ENCODE peak calls at places on chromosomes 4 and X, in eight cellular contexts. B is uterus, Y is stomach, C is upper lobe of left lung, M is Peyer's patch, P is ovary, I is esophagus muscularis mucosa, V is transverse colon. E is an unnamed sample.

GRCh38 chrX:53481093-53481492 is 46.9 kb upstream of the HSD17B10 start:
- DNase-seq in B (no peak), Y (peak; percentile 26), C (no peak), M (no peak), P (no peak), I (no peak), V (peak; percentile 19), E (no peak)

GRCh38 chr4:67549123-67549522 is 3.8 kb upstream of the CENPC start:
- DNase-seq in B (no peak), Y (no peak), C (no peak), M (no peak), P (no peak), I (no peak), V (no peak), E (no peak)

GRCh38 chr4:56818797-56819196 is 2.7 kb downstream of the SPINK2 start:
- DNase-seq in B (no peak), Y (no peak), C (no peak), M (no peak), P (no peak), I (no peak), V (no peak), E (no peak)

GRCh38 chrX:16765618-16766017 is 20.6 kb upstream of the TXLNG start:
- DNase-seq in B (no peak), Y (no peak), C (no peak), M (no peak), P (no peak), I (no peak), V (no peak), E (no peak)

GRCh38 chr4:121728066-121728465 is 31.3 kb upstream of the ANXA5 start:
- DNase-seq in B (no peak), Y (no peak), C (no peak), M (no peak), P (no peak), I (no peak), V (no peak), E (no peak)

GRCh38 chrX:115023139-115023538 is 5.7 kb upstream of the IL13RA2 start:
- DNase-seq in B (no peak), Y (no peak), C (no peak), M (peak; percentile 46), P (no peak), I (no peak), V (no peak), E (peak; percentile 5)

GRCh38 chr4:97074531-97074930 is 1068.7 kb downstream of the STPG2 start:
- DNase-seq in B (no peak), Y (no peak), C (no peak), M (no peak), P (no peak), I (no peak), V (no peak), E (no peak)

GRCh38 chr4:7139167-7139979 is 53.0 kb upstream of the SORCS2 start:
- DNase-seq in B (no peak), Y (no peak), C (no peak), M (no peak), P (no peak), I (no peak), V (no peak), E (no peak)

GRCh38 chrX:34053931-34054330 is 78.2 kb downstream of the FAM47A start:
- DNase-seq in B (no peak), Y (no peak), C (no peak), M (no peak), P (no peak), I (no peak), V (no peak), E (no peak)

GRCh38 chr4:88706574-88706973 is 8.9 kb upstream of the NAP1L5 start:
- DNase-seq in B (peak; percentile 32), Y (no peak), C (no peak), M (no peak), P (peak; percentile 36), I (no peak), V (no peak), E (peak; percentile 49)

GRCh38 chr4:23324291-23324690 is 565.6 kb downstream of the PPARGC1A start:
- DNase-seq in B (no peak), Y (no peak), C (no peak), M (no peak), P (no peak), I (no peak), V (no peak), E (no peak)

GRCh38 chr4:32003548-32003947 is 1283.4 kb downstream of the PCDH7 start:
- DNase-seq in B (no peak), Y (no peak), C (no peak), M (no peak), P (no peak), I (no peak), V (no peak), E (no peak)

GRCh38 chrX:15908891-15909290 is 54.3 kb upstream of the AP1S2 start:
- DNase-seq in B (no peak), Y (no peak), C (no peak), M (no peak), P (no peak), I (no peak), V (no peak), E (peak; percentile 6)

GRCh38 chr4:5566991-5567390 is 141.4 kb downstream of the EVC2 start:
- DNase-seq in B (no peak), Y (no peak), C (no peak), M (no peak), P (no peak), I (peak; percentile 87), V (no peak), E (no peak)

GRCh38 chrX:129360175-129360574 is 163.1 kb downstream of the SMARCA1 start:
- DNase-seq in B (no peak), Y (peak; percentile 37), C (peak; percentile 23), M (peak; percentile 76), P (no peak), I (no peak), V (peak; percentile 29), E (peak; percentile 6)

GRCh38 chr4:184355111-184355604 is 119.2 kb downstream of the IRF2 start:
- DNase-seq in B (no peak), Y (no peak), C (peak; percentile 67), M (no peak), P (no peak), I (no peak), V (no peak), E (no peak)

GRCh38 chr4:76208005-76208765 is 5.4 kb downstream of the SCARB2 start:
- DNase-seq in B (peak; percentile 73), Y (peak; percentile 74), C (peak; percentile 91), M (peak; percentile 88), P (peak; percentile 77), I (peak; percentile 94), V (peak; percentile 82), E (peak; percentile 81)
- H3K27ac ChIP-seq in B (peak overlapping the region; percentile 97), Y (peak overlapping the region; percentile 81), C (peak overlapping the region; percentile 92), M (peak overlapping the region; percentile 66), P (peak overlapping the region; percentile 79), I (peak overlapping the region; percentile 99), V (peak overlapping the region; percentile 98), E (peak overlapping the region; percentile 96)

GRCh38 chr4:106273831-106274230 is 42.2 kb downstream of the TBCK start:
- DNase-seq in B (no peak), Y (no peak), C (no peak), M (no peak), P (no peak), I (no peak), V (no peak), E (no peak)
- H3K4me3 ChIP-seq in B (no peak overlapping the region), Y (no peak overlapping the region), C (no peak overlapping the region), M (no peak overlapping the region), P (no peak overlapping the region), I (no peak overlapping the region), V (no peak overlapping the region), E (no peak overlapping the region)

DNA sequence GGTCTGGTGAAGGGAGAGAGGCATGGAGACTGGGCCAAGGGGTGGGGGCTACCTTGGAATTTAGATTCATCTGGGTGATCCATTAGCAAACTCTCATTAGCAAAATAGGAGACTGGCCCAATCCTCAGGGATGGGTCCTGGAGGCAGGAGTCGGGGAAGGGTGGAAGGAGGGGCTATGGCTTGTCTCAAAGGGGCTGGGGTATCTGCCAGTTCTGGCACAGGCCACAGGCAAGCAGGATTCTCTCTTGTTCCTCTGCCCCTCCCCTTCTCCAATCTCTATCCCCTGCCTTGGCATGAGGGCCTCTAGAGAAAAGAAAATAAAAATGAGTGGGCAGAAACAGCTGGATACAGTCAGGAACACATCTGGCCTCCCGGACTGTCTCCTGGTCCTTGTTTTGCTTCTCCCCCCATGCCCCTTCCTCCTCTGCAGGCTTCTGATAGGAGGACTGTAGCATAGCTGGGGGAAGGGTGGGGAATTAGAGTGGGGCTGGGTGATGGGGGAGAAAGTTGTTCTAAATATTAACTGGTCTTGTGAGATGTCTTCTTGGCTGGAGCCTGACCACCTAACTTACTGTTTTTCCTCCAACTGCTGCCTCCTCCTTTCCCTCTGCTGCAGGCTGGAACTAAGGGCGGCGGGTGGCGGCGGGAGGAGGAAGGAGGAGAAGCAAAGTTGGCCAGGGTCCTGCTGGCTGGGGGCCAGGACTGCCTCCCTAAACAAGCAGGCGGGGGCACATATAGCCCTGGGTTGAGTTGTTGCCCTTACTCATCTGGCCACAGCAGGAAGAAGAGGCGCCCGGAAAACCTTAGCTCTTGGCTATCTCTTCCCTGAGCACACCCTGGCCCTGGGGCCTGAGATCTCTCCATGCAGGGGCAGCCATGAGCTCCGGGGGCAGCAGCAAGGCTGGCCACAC is 53.3 kb upstream of the LAS1L start:
- DNase-seq in B (peak; percentile 83), Y (peak; percentile 78), C (peak; percentile 69), M (peak; percentile 74), P (peak; percentile 90), I (peak; percentile 91), V (peak; percentile 86), E (peak; percentile 51)
- TF ChIP-seq POLR2A in B (peak; percentile 29), Y (no peak), C (no peak), M (no peak), P (peak; percentile 13), I (no peak), V (no peak), E (no peak)

GRCh38 chrX:45795546-45795945 is 594.9 kb upstream of the DIPK2B start:
- DNase-seq in B (no peak), Y (no peak), C (no peak), M (no peak), P (no peak), I (no peak), V (no peak), E (no peak)

GRCh38 chrX:45788941-45789348 is 588.3 kb upstream of the DIPK2B start:
- DNase-seq in B (no peak), Y (no peak), C (no peak), M (no peak), P (no peak), I (no peak), V (no peak), E (no peak)

GRCh38 chrX:45794995-45795337 is 594.3 kb upstream of the DIPK2B start:
- DNase-seq in B (no peak), Y (no peak), C (no peak), M (no peak), P (no peak), I (no peak), V (no peak), E (no peak)

GRCh38 chrX:45799576-45799975 is 598.9 kb upstream of the DIPK2B start:
- DNase-seq in B (no peak), Y (no peak), C (no peak), M (no peak), P (no peak), I (no peak), V (no peak), E (no peak)

DNA sequence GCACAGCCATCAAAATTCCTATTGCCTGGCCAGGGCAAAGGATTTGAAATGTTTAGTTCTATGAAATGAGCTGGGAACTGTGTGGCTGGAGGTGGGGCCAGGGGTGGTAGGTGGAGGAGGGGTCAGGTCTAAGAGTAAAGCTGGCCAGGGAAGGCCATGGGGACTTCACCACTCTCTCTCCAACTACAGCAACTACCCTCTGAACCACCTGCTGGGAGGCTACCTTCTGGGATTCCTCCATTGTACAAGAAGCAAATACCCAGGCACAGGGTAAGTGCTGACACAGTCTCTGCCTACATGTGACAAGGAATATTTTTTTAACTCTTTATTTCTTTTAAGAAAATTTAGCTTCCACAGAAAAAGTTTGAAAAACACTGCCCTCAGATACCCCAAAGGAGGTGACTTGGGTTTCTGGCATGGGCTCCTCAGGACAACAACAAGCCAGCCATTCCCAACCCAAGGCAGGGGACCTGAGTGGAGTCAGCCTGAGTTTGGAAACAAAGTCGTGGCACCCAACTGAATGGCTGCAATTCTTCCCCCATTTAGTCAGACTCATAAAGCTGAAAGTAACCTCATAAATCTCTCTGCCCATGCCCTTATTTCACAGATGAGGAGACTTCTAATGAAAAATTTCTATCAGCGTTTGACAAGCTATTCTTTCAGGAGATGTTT is 593.8 kb upstream of the DIPK2B start:
- DNase-seq in B (no peak), Y (no peak), C (no peak), M (no peak), P (no peak), I (no peak), V (no peak), E (no peak)
- H3K27ac ChIP-seq in B (no peak overlapping the region), Y (no peak overlapping the region), C (no peak overlapping the region), M (no peak overlapping the region), P (no peak overlapping the region), I (no peak overlapping the region), V (no peak overlapping the region), E (no peak overlapping the region)